ENCODE peak calls at places on chromosomes 16 and 17, in five cellular contexts. Z, W, S, C and U are unnamed samples.

GRCh38 chr17:77493238-77493812 is 352.6 kb downstream of the SEC14L1 start:
- DNase-seq in C (no peak), W (no peak), Z (no peak), S (no peak), U (no peak)

GRCh38 chr17:39208893-39209292 is 8.8 kb downstream of the RPL19 start:
- DNase-seq in C (no peak), W (no peak), Z (no peak), S (no peak), U (no peak)

GRCh38 chr17:31541559-31541958 is 150.1 kb downstream of the RAB11FIP4 start:
- DNase-seq in S (no peak), C (no peak), W (no peak), Z (peak), U (no peak)

GRCh38 chr17:47607481-47607880 is 42.2 kb upstream of the KPNB1 start:
- DNase-seq in C (no peak), W (no peak), S (no peak), Z (no peak), U (no peak)

GRCh38 chr16:77570574-77570973 is 135.7 kb upstream of the ADAMTS18 start:
- DNase-seq in S (no peak), W (no peak), Z (no peak), C (no peak), U (no peak)

GRCh38 chr17:43324205-43324893 is 74.4 kb upstream of the ARL4D start:
- DNase-seq in W (no peak), C (peak), Z (peak), S (no peak), U (no peak)

GRCh38 chr16:89922884-89923639 is at the start of gene TUBB3:
- DNase-seq in W (peak), C (peak), S (no peak), Z (peak), U (peak)

GRCh38 chr16:57889960-57890751 is 80.8 kb downstream of the CNGB1 start:
- DNase-seq in S (no peak), C (peak), Z (no peak), W (peak), U (no peak)

GRCh38 chr16:64997121-64997520 is 124.7 kb downstream of the CDH11 start:
- DNase-seq in Z (no peak), C (no peak), S (no peak), W (no peak), U (no peak)

GRCh38 chr16:4481965-4482364 is 5.8 kb downstream of the HMOX2 start:
- DNase-seq in Z (no peak), S (no peak), C (no peak), W (no peak), U (no peak)

GRCh38 chr17:19410875-19411291 is at the start of gene RNF112:
- DNase-seq in Z (no peak), W (peak), C (no peak), S (no peak), U (no peak)

GRCh38 chr17:9115446-9116265 is 94.3 kb downstream of the NTN1 start:
- DNase-seq in W (peak), Z (peak), S (peak), C (peak), U (peak)

GRCh38 chr16:48914070-48914469 is 304.1 kb upstream of the N4BP1 start:
- DNase-seq in S (no peak), W (no peak), C (no peak), Z (peak), U (no peak)

GRCh38 chr16:84933774-84934571 is 77.4 kb downstream of the ZDHHC7 start:
- DNase-seq in S (no peak), W (peak), C (no peak), Z (no peak), U (no peak)

GRCh38 chr16:9176547-9177418 is 85.3 kb downstream of the HAPSTR1 start:
- DNase-seq in S (no peak), W (no peak), C (no peak), Z (no peak), U (no peak)

GRCh38 chr17:57356722-57357391 is 100.5 kb downstream of the MSI2 start:
- DNase-seq in Z (no peak), C (no peak), W (no peak), S (no peak), U (peak)

GRCh38 chr16:568401-569258 is 1.1 kb upstream of the PIGQ start:
- DNase-seq in W (no peak), C (no peak), S (no peak), Z (no peak), U (no peak)
- H4K91ac ChIP-seq in W (no peak), C (no peak), S (peak), Z (no peak), U (no peak)

GRCh38 chr16:27738596-27738995 is 188.7 kb downstream of the KATNIP start:
- DNase-seq in C (no peak), Z (no peak), W (no peak), S (no peak), U (no peak)
- H4K91ac ChIP-seq in C (no peak), Z (no peak), W (no peak), S (no peak), U (no peak)

DNA sequence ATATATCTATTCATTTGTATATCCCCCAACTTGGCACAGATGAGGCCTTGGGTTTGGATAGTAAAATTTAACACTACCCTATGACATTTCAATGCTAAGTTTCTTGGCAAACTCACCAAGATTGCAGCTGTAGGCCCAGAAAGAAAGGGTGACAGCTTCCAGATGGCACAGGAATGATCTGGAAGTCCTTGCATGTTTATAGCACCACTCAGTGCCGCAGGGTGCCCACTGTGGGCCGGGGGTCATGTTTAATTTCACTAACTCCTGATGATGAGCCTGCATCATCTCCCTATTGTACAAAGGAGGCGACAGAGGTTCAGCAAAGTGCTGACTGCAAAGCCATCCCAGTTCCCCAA is 166.0 kb downstream of the XYLT1 start:
- DNase-seq in Z (no peak), S (no peak), W (peak), C (no peak), U (no peak)
- H4K91ac ChIP-seq in Z (no peak), S (no peak), W (no peak), C (no peak), U (no peak)

GRCh38 chr16:14400285-14400977 is 229.6 kb downstream of the PARN start:
- DNase-seq in S (no peak), Z (no peak), C (no peak), W (no peak), U (no peak)
- H4K91ac ChIP-seq in S (no peak), Z (no peak), C (no peak), W (no peak), U (no peak)